ENCODE peak calls at places on chromosome 19, in ten cellular contexts. W is tibial artery; Y is body of pancreas; K is brain microvascular endothelial cell; L is esophagus muscularis mucosa; T is left ventricle myocardium inferior; B is mammary epithelial cell; Z is tibial nerve; Q is CD8-positive, alpha-beta T cell; A is retinal pigment epithelial cell. X is an unnamed sample.

GRCh38 chr19:49057636-49058234 is at the start of gene CGB7:
- DNase-seq in B (peak), A (no peak), L (no peak), Z (peak), Q (no peak), K (peak), W (peak), T (peak), Y (peak), X (peak)

GRCh38 chr19:40721936-40722661 is 5.2 kb downstream of the ITPKC start:
- DNase-seq in W (no peak), Q (no peak), Y (no peak), L (no peak), A (no peak), K (no peak), Z (no peak), B (peak), T (no peak), X (no peak)

GRCh38 chr19:40365613-40366401 is 17.3 kb downstream of the PLD3 start:
- DNase-seq in A (no peak), Q (peak), Z (peak), K (peak), B (no peak), T (peak), L (no peak), Y (peak), W (peak), X (peak)

GRCh38 chr19:46787331-46788100 is 878 bp downstream of the SLC1A5 start:
- DNase-seq in A (no peak), B (peak), Q (no peak), T (peak), Z (peak), K (peak), Y (peak), W (peak), L (peak), X (peak)

GRCh38 chr19:6125571-6125989 is 9.9 kb upstream of the ACSBG2 start:
- DNase-seq in Q (peak), Y (peak), W (peak), B (peak), L (no peak), A (peak), Z (no peak), T (peak), K (peak), X (peak)

GRCh38 chr19:13978721-13979191 is 26.4 kb downstream of the DCAF15 start:
- DNase-seq in L (no peak), K (no peak), T (no peak), Y (no peak), B (no peak), W (no peak), Q (no peak), A (no peak), Z (no peak), X (no peak)

GRCh38 chr19:5867201-5868136 is 2.9 kb downstream of the FUT5 start:
- DNase-seq in K (no peak), Y (no peak), W (no peak), Z (no peak), Q (no peak), L (no peak), B (no peak), A (no peak), T (no peak), X (no peak)

GRCh38 chr19:28793391-28794168 is 419.4 kb downstream of the UQCRFS1 start:
- DNase-seq in K (no peak), L (no peak), W (no peak), Z (no peak), B (no peak), Q (no peak), Y (no peak), A (no peak), T (peak), X (no peak)

GRCh38 chr19:34274827-34275625 is 20.7 kb downstream of the GARRE1 start:
- DNase-seq in Q (no peak), W (no peak), A (peak), Y (no peak), K (peak), T (no peak), L (no peak), Z (no peak), B (peak), X (no peak)

GRCh38 chr19:4550479-4551050 is 8.9 kb downstream of the SEMA6B start:
- DNase-seq in Y (no peak), T (no peak), L (no peak), W (no peak), Q (no peak), B (no peak), K (no peak), A (no peak), Z (no peak), X (no peak)

GRCh38 chr19:47109541-47110375 is 3.8 kb downstream of the ZC3H4 start:
- DNase-seq in Y (no peak), B (peak), L (no peak), Q (no peak), W (no peak), T (no peak), Z (no peak), A (no peak), K (peak), X (no peak)

DNA sequence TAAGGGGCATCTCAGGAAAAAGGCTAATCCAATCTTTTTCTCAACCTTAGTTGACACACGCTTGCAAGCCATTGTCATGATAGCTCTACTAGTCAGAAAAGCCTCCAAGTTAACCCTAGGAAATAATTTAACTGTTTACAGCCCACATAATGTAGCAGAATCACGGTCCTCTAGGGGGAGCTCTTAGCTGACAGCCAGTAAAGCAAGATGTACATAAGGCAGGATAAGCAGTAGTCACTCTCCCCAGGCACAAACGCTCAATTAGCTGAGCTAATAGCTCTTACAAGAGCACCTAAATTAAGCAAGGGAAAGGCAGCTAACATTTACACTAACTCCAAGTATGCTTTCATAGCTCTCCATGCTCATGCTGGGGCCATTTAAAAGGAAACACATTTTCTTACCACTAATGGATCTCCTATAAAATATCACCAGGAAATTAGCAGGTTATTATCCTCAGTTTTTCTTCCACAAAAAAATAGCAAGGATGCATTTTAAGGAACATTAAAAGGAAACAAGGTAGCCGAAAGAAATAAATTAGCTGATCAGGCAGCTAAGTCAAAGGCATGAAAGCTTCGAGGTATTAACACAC is 33.7 kb upstream of the ZSCAN5A start:
- DNase-seq in A (no peak), K (peak), L (no peak), Z (no peak), Q (no peak), W (no peak), B (peak), T (no peak), Y (no peak), X (no peak)
- TF ChIP-seq CTCF in A (peak), K (peak), L (no peak), Z (no peak), Q (no peak), W (no peak), B (peak), T (no peak), Y (no peak), X (no peak)

GRCh38 chr19:18281082-18282020 is at the start of gene JUND:
- DNase-seq in K (peak), A (peak), Q (peak), W (peak), Y (peak), L (peak), T (peak), B (peak), Z (peak), X (peak)
- TF ChIP-seq CTCF in K (no peak), A (no peak), Q (no peak), W (peak), Y (peak), L (no peak), T (no peak), B (no peak), Z (no peak), X (no peak)

DNA sequence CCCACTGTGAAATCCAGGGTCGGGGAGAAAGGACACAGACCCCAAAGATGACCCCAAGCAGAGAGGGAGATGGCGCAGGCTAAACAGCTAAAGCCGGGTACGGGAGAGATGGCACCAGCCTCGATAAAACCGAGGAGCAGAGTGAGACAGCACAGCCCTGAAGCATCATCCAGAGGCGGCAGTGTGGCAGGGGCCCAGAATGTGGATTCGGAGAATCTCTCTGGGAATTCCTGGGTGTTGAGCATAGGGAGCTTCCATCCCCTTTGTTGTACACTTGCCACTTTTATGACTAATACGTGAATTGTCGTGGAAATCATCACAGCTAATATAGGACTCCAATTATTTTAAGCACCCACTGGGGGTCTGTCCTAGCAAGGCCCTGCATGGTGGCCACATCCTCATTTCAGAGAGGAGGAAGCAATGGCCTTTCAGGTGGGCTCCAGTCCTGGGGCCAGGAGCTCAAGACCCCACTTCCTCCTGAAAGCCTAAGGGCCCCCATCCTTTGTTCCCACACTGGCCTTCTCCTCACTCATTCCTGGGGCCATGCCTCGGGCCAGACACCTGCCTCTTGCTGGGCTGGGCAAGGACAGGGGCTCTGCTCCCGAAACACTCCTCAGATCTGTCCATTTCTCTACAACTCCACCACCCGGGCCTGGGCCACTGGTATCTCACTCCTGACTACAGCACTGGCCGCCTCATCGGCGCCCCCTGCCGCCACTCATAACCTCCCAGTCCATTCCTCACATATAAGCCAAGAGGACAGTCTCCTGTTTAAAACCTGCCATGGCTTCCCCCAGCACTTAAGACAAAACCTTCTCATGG is 29.3 kb upstream of the ATP1A3 start:
- DNase-seq in A (no peak), Q (no peak), K (peak), B (no peak), Y (no peak), Z (no peak), W (no peak), L (no peak), T (no peak), X (no peak)
- TF ChIP-seq CTCF in A (peak), Q (peak), K (peak), B (peak), Y (no peak), Z (peak), W (no peak), L (no peak), T (no peak), X (no peak)

GRCh38 chr19:11964858-11965645 is at the start of gene ZNF763:
- DNase-seq in A (peak), B (peak), L (peak), K (peak), W (peak), Y (peak), Q (peak), Z (peak), T (peak), X (peak)

GRCh38 chr19:11964496-11964857 is 363 bp upstream of the ZNF763 start:
- DNase-seq in B (no peak), L (no peak), Y (no peak), Q (no peak), T (peak), A (no peak), W (no peak), K (no peak), Z (no peak), X (no peak)

GRCh38 chr19:11963566-11964355 is 1.1 kb upstream of the ZNF763 start:
- DNase-seq in W (peak), Q (peak), B (peak), K (peak), A (no peak), L (peak), T (peak), Z (peak), Y (peak), X (peak)
- TF ChIP-seq CTCF in W (peak), Q (peak), B (peak), K (peak), A (peak), L (peak), T (peak), Z (peak), Y (peak), X (no peak)